ENCODE peak calls at places on chromosomes 7 and 10, in five cellular contexts. Q, M, T, F and H are unnamed samples.

GRCh38 chr7:41987-42386 is 150.4 kb upstream of the FAM20C start:
- DNase-seq in Q (no peak), M (no peak), T (no peak), F (no peak), H (no peak)

GRCh38 chr7:104978460-104978859 is 35.5 kb upstream of the KMT2E start:
- DNase-seq in Q (no peak), M (peak), T (no peak), F (no peak), H (no peak)

GRCh38 chr7:71389976-71390375 is 258.0 kb downstream of the GALNT17 start:
- DNase-seq in Q (no peak), M (no peak), T (no peak), F (no peak), H (no peak)

GRCh38 chr10:131403936-131404335 is 92.4 kb upstream of the TCERG1L start:
- DNase-seq in Q (no peak), M (no peak), T (no peak), F (no peak), H (no peak)

GRCh38 chr7:52956379-52956915 is 79.0 kb upstream of the POM121L12 start:
- DNase-seq in Q (peak), M (no peak), T (no peak), F (no peak), H (no peak)

GRCh38 chr7:159027803-159028455 is 116.7 kb downstream of the VIPR2 start:
- DNase-seq in Q (no peak), M (no peak), T (no peak), F (no peak), H (no peak)

GRCh38 chr10:78041170-78042057 is 7.8 kb downstream of the RPS24 start:
- DNase-seq in Q (no peak), M (no peak), T (no peak), F (no peak), H (no peak)

GRCh38 chr10:80443531-80443974 is 10.6 kb upstream of the TSPAN14 start:
- DNase-seq in Q (peak), M (no peak), T (no peak), F (no peak), H (no peak)

GRCh38 chr10:96541921-96542320 is 28.2 kb upstream of the TLL2 start:
- DNase-seq in Q (peak), M (no peak), T (no peak), F (no peak), H (no peak)

GRCh38 chr10:131310054-131310903 is 1.2 kb downstream of the TCERG1L start:
- DNase-seq in Q (no peak), M (no peak), T (no peak), F (no peak), H (no peak)